ENCODE peak calls at places on chromosomes 12 and 14, in six cellular contexts. N, T, O, H, Z and B are unnamed samples.

GRCh38 chr12:32163596-32163995 is 56.9 kb downstream of the BICD1 start:
- DNase-seq in N (no peak), T (no peak), O (no peak), H (no peak), Z (no peak), B (no peak)

GRCh38 chr12:91023326-91024004 is 18.7 kb upstream of the EPYC start:
- DNase-seq in N (no peak), T (no peak), O (no peak), H (no peak), Z (no peak), B (no peak)

GRCh38 chr12:92953747-92954146 is 24.7 kb upstream of the EEA1 start:
- DNase-seq in N (no peak), T (no peak), O (no peak), H (no peak), Z (no peak), B (no peak)

GRCh38 chr14:99574099-99574880 is 29.7 kb downstream of the CCDC85C start:
- DNase-seq in N (no peak), T (no peak), O (peak), H (no peak), Z (no peak), B (no peak)

GRCh38 chr12:2013527-2014223 is 9.4 kb upstream of the DCP1B start:
- DNase-seq in N (no peak), T (no peak), O (peak), H (no peak), Z (no peak), B (no peak)

GRCh38 chr12:121237415-121237814 is 27.5 kb downstream of the P2RX4 start:
- DNase-seq in N (no peak), T (no peak), O (peak), H (no peak), Z (no peak), B (no peak)

GRCh38 chr12:19630536-19630935 is 191.2 kb downstream of the AEBP2 start:
- DNase-seq in N (no peak), T (no peak), O (no peak), H (no peak), Z (no peak), B (no peak)

GRCh38 chr14:89625208-89625987 is 208.4 kb upstream of the FOXN3 start:
- DNase-seq in N (no peak), T (no peak), O (no peak), H (no peak), Z (no peak), B (no peak)

GRCh38 chr14:23454445-23454856 is 15.1 kb upstream of the NGDN start:
- DNase-seq in N (no peak), T (no peak), O (no peak), H (no peak), Z (no peak), B (no peak)

GRCh38 chr14:50871914-50872732 is at the start of gene ABHD12B:
- DNase-seq in N (no peak), T (no peak), O (no peak), H (no peak), Z (no peak), B (no peak)

GRCh38 chr14:68794130-68794855 is 1.4 kb upstream of the ZFP36L1 start:
- DNase-seq in N (peak), T (peak), O (peak), H (peak), Z (peak), B (peak)

GRCh38 chr12:101021911-101022388 is 188.1 kb downstream of the SLC5A8 start:
- DNase-seq in N (no peak), T (no peak), O (no peak), H (no peak), Z (no peak), B (no peak)

GRCh38 chr12:73083736-73084135 is 811.6 kb downstream of the TRHDE start:
- DNase-seq in N (no peak), T (no peak), O (no peak), H (no peak), Z (no peak), B (no peak)

GRCh38 chr14:49485290-49485689 is 100.9 kb downstream of the RPS29 start:
- DNase-seq in N (no peak), T (no peak), O (no peak), H (no peak), Z (no peak), B (no peak)

GRCh38 chr12:20264608-20265114 is 103.7 kb upstream of the PDE3A start:
- DNase-seq in N (no peak), T (no peak), O (no peak), H (no peak), Z (no peak), B (no peak)

GRCh38 chr12:110733089-110733715 is 9.5 kb downstream of the PPP1CC start:
- DNase-seq in N (no peak), T (no peak), O (no peak), H (no peak), Z (no peak), B (no peak)

GRCh38 chr12:69816082-69816481 is 8.9 kb upstream of the MYRFL start:
- DNase-seq in N (no peak), T (no peak), O (no peak), H (no peak), Z (no peak), B (peak)

DNA sequence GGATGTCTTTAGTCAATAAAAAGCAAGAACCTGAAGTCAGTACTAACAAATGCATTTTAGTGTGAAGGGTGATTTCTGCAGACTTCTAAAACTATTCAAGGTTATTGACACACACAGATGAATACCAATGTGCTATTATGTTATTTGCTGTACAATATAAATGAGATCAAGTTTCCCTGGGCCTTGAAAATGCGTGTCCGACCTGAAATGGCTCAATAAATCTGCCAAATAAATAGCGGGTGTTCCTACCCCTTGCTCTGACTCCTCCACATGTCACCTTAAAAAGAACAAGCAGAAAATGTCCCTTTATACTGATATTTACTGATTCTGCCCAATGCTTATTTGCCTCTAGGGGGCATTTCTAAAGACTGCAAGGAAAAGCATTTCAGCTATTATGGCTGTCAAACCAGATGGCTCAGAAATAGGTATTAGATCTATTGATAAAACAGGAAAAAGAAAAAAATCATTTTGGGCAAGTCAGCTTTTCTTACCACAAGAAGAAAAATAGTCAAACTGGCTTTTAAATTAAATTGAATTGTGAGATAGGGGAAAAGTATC is 367.3 kb upstream of the KITLG start:
- DNase-seq in N (no peak), T (no peak), O (no peak), H (no peak), Z (no peak), B (no peak)
- TF ChIP-seq CTCF in N (no peak), T (peak), O (no peak), H (no peak), Z (no peak), B (no peak)

DNA sequence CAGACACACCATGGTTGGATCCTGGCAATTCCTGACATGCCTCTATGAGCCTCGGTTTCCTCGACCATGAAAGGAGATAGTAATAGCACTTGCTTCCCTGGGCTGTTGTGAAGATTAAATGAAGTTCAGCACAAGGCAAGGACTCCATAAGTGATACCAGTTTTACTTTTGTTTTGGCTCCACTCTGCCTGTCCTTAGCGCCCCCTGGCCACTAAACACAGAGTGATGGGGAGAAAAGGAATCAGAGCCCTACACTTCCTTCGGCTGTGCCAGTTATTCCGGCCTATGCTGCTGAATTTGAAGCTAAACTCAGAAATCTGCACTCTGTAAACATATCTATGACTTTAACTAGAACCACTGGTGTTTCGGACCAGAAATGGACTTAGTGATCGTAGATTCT is 173.8 kb downstream of the C12orf75 start:
- DNase-seq in N (no peak), T (no peak), O (no peak), H (no peak), Z (no peak), B (no peak)
- TF ChIP-seq CTCF in N (no peak), T (peak), O (no peak), H (no peak), Z (no peak), B (peak)

GRCh38 chr12:94898388-94898787 is 105.1 kb downstream of the NDUFA12 start:
- DNase-seq in N (no peak), T (no peak), O (no peak), H (no peak), Z (no peak), B (no peak)
- TF ChIP-seq CTCF in N (no peak), T (peak), O (no peak), H (peak), Z (no peak), B (peak)

GRCh38 chr12:96063046-96063445 is 27.7 kb upstream of the LTA4H start:
- DNase-seq in N (no peak), T (peak), O (no peak), H (no peak), Z (no peak), B (no peak)
- TF ChIP-seq CTCF in N (no peak), T (peak), O (no peak), H (no peak), Z (no peak), B (peak)

DNA sequence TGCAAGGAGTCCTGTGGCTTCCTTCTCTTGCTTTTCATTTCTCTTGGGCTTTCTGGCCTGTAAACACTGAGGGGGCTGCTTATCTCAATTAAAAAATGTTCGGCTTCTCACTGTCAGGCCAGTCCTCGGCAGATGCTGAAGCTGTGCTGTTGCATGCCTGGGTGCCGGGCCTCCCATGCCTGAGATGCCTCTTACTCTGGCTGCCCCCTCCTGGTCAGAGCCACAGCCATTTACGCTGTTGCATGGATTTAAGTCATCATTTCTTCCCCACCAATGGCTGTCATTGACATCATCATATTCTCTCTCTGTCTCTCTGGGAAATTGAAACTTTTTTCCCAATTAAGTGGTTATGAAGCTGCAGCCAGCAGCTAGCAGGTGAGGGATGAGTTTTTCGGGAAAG is 53.7 kb downstream of the FOXN4 start:
- DNase-seq in N (no peak), T (peak), O (no peak), H (no peak), Z (no peak), B (no peak)
- TF ChIP-seq CTCF in N (no peak), T (peak), O (no peak), H (no peak), Z (no peak), B (peak)

GRCh38 chr14:21993070-21993469 is 319.5 kb upstream of the OR4E1 start:
- DNase-seq in N (no peak), T (no peak), O (no peak), H (no peak), Z (no peak), B (no peak)

GRCh38 chr14:21999400-21999799 is 325.8 kb upstream of the OR4E1 start:
- DNase-seq in N (no peak), T (no peak), O (no peak), H (no peak), Z (no peak), B (no peak)

GRCh38 chr14:21993837-21994236 is 320.2 kb upstream of the OR4E1 start:
- DNase-seq in N (no peak), T (no peak), O (no peak), H (no peak), Z (no peak), B (no peak)

GRCh38 chr14:21995332-21995731 is 321.7 kb upstream of the OR4E1 start:
- DNase-seq in N (no peak), T (no peak), O (no peak), H (no peak), Z (no peak), B (no peak)

GRCh38 chr14:21997300-21997699 is 323.7 kb upstream of the OR4E1 start:
- DNase-seq in N (no peak), T (peak), O (no peak), H (no peak), Z (no peak), B (no peak)
- TF ChIP-seq CTCF in N (no peak), T (peak), O (no peak), H (peak), Z (no peak), B (no peak)

DNA sequence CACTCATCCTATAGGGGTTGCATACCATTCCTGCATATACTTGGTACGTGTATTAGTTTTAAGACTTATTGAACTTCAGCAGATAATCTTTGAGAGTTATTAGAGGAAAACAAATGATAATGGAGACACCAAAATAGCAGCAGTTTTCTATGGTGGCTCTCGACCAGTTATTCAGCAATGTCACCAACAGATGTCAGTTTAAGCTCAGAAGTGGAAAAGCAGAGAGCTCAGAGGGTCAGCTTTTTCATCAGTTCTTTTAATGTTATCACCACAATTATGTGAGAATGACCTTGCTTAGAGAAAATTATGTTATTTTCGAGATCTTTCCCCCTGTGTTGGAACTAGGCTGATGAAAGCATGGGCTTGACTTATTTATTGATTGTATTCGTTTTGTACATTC is 32.0 kb downstream of the PTPN11 start:
- DNase-seq in N (no peak), T (no peak), O (no peak), H (no peak), Z (no peak), B (no peak)
- TF ChIP-seq CTCF in N (no peak), T (peak), O (no peak), H (no peak), Z (no peak), B (no peak)